ENCODE peak calls at places on chromosomes 2 and 18, in four cellular contexts. P is K562, I is H1, Y is GM12878. B is an unnamed sample.

GRCh38 chr2:148244593-148245292 is 223.9 kb downstream of the MBD5 start:
- DNase-seq in P (no peak), I (no peak), Y (no peak), B (no peak)

GRCh38 chr2:2147024-2147900 is 183.8 kb downstream of the MYT1L start:
- DNase-seq in P (no peak), I (no peak), Y (no peak), B (no peak)

GRCh38 chr2:172698041-172698863 is 37.4 kb upstream of the RAPGEF4 start:
- DNase-seq in P (no peak), I (no peak), Y (peak; percentile 26), B (peak; percentile 67)

GRCh38 chr2:28869494-28870145 is 489 bp downstream of the TRMT61B start:
- DNase-seq in P (no peak), I (no peak), Y (no peak), B (no peak)

GRCh38 chr2:53234548-53234903 is 533.1 kb upstream of the CHAC2 start:
- DNase-seq in P (no peak), I (peak; percentile 10), Y (no peak), B (no peak)

GRCh38 chr2:100924122-100924519 is 78.0 kb upstream of the RPL31 start:
- DNase-seq in P (no peak), I (no peak), Y (no peak), B (no peak)

GRCh38 chr18:70182548-70182947 is 22.9 kb downstream of the RTTN start:
- DNase-seq in P (no peak), I (no peak), Y (no peak), B (no peak)

GRCh38 chr2:60531638-60532216 is 21.7 kb downstream of the BCL11A start:
- DNase-seq in P (no peak), I (no peak), Y (no peak), B (no peak)

GRCh38 chr2:113291191-113291590 is 12.5 kb upstream of the PAX8 start:
- DNase-seq in P (no peak), I (no peak), Y (no peak), B (no peak)

GRCh38 chr2:181683518-181684453 is 3.5 kb upstream of the NEUROD1 start:
- DNase-seq in P (peak; percentile 21), I (peak; percentile 47), Y (no peak), B (peak; percentile 16)

GRCh38 chr2:220353897-220354296 is 726.5 kb downstream of the SLC4A3 start:
- DNase-seq in P (no peak), I (no peak), Y (no peak), B (no peak)

GRCh38 chr2:168490015-168490874 is 34.2 kb downstream of the CERS6 start:
- DNase-seq in P (no peak), I (no peak), Y (peak; percentile 92), B (no peak)

GRCh38 chr18:57973889-57974288 is 70.1 kb upstream of the NEDD4L start:
- DNase-seq in P (no peak), I (no peak), Y (no peak), B (no peak)

GRCh38 chr2:96800762-96801463 is 15.2 kb upstream of the CNNM3 start:
- DNase-seq in P (peak; percentile 68), I (peak; percentile 56), Y (no peak), B (no peak)

GRCh38 chr18:45874501-45875184 is 49.2 kb downstream of the SIGLEC15 start:
- DNase-seq in P (no peak), I (no peak), Y (peak; percentile 92), B (no peak)

GRCh38 chr2:18378020-18378653 is 182.3 kb downstream of the RDH14 start:
- DNase-seq in P (peak; percentile 57), I (no peak), Y (no peak), B (peak; percentile 19)

GRCh38 chr2:33484042-33484621 is 7.7 kb downstream of the RASGRP3 start:
- DNase-seq in P (no peak), I (no peak), Y (no peak), B (no peak)

GRCh38 chr2:46077522-46078062 is 219.6 kb upstream of the EPAS1 start:
- DNase-seq in P (no peak), I (no peak), Y (no peak), B (no peak)

GRCh38 chr2:193966590-193966989 is 1690.4 kb upstream of the SLC39A10 start:
- DNase-seq in P (no peak), I (no peak), Y (no peak), B (peak; percentile 41)

GRCh38 chr2:45382744-45383143 is 228.3 kb downstream of the SRBD1 start:
- DNase-seq in P (no peak), I (no peak), Y (no peak), B (no peak)

GRCh38 chr2:27096748-27097297 is 10.3 kb downstream of the KHK start:
- DNase-seq in P (no peak), I (no peak), Y (no peak), B (no peak)

GRCh38 chr2:27094353-27094984 is 7.9 kb downstream of the KHK start:
- DNase-seq in P (no peak), I (no peak), Y (no peak), B (no peak)

GRCh38 chr2:27097341-27097740 is 10.8 kb downstream of the KHK start:
- DNase-seq in P (no peak), I (no peak), Y (no peak), B (no peak)

GRCh38 chr2:27095427-27095744 is 8.8 kb downstream of the KHK start:
- DNase-seq in P (no peak), I (no peak), Y (no peak), B (no peak)

GRCh38 chr2:27095745-27096651 is 9.4 kb downstream of the KHK start:
- DNase-seq in P (peak; percentile 72), I (no peak), Y (no peak), B (no peak)
- TF ChIP-seq POLR2AphosphoS5 in P (no peak), I (no peak), Y (no peak), B (peak; percentile 22)

DNA sequence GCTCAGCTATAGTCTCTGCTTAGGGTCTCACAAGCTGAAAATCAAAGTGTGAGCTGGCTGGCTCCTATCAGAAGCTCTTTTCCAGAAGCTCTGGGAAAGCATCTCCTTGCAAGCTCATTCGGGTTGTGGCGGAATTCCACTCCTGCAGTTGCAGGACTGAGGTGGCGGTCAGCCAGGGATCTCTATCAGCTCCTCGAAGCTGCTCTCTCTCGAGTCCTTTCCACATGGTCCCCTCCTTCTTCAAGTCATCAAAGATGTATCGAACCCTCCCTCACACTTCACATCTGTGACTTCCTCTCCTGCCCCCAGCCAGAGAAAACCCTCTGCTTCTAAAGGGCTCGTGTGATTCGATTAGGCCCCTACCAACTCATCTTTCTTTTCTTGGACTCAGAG is 141.7 kb downstream of the ZFP36L2 start:
- DNase-seq in P (peak; percentile 21), I (no peak), Y (no peak), B (no peak)
- H3K4me1 ChIP-seq in P (peaks cover 28% of the 10 kb centered on the region), I (peaks cover 5% of the 10 kb centered on the region), Y (no peaks in the 10 kb centered on the region), B (peaks cover 18% of the 10 kb centered on the region)

GRCh38 chr2:74529357-74530238 is at the start of the genes AUP1 and HTRA2:
- DNase-seq in P (peak; percentile 92), I (peak; percentile 95), Y (peak; percentile 96), B (peak; percentile 98)

GRCh38 chr2:74528600-74529356 is 728 bp downstream of the AUP1 start:
- DNase-seq in P (peak; percentile 32), I (no peak), Y (no peak), B (no peak)

GRCh38 chr2:74525717-74526648 is at the start of gene DQX1:
- DNase-seq in P (no peak), I (no peak), Y (peak; percentile 49), B (no peak)

GRCh38 chr2:74526649-74527230 is 709 bp upstream of the DQX1 start:
- DNase-seq in P (no peak), I (no peak), Y (no peak), B (no peak)

GRCh38 chr2:74527741-74528140 is 1.7 kb upstream of the DQX1 start:
- DNase-seq in P (no peak), I (no peak), Y (no peak), B (no peak)
- TF ChIP-seq EGR1 in P (no peak), I (no peak), Y (no peak), B (no peak)

DNA sequence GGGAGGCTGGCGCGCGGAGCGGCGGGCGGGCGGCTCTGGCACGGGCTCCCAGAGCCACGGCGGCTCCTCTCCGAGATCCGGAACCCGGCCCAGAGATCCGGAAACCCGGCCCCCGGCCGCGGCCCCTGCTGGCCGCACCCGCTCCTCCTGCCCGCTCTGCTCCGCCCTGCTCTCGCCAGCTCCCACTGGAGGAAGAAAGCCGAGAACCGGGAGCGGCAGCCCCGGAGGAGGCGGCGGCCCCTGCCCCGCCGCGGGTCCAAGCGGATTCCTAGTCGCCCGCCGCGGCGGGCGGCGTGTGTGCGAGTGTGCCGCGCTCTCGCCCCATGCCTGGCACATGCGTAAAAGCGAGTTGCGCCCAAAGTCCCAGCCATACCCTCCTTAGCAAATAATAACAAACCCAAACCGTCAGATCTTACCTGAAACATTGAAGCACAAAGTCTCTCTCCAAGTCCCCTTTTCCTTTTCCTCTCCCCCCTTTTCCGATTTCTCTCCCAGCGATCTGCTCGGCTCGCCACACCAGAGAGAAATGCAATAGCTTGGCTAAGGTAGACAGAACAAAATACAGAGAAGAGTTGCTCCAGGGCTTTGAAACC is 108.7 kb upstream of the KCTD1 start:
- DNase-seq in P (no peak), I (no peak), Y (no peak), B (no peak)
- TF ChIP-seq POLR2AphosphoS5 in P (no peak), I (no peak), Y (no peak), B (no peak)

GRCh38 chr2:230614913-230615332 is 97.7 kb upstream of the CAB39 start:
- DNase-seq in P (no peak), I (no peak), Y (peak; percentile 85), B (no peak)

GRCh38 chr2:230619471-230619870 is 93.2 kb upstream of the CAB39 start:
- DNase-seq in P (no peak), I (no peak), Y (no peak), B (no peak)

DNA sequence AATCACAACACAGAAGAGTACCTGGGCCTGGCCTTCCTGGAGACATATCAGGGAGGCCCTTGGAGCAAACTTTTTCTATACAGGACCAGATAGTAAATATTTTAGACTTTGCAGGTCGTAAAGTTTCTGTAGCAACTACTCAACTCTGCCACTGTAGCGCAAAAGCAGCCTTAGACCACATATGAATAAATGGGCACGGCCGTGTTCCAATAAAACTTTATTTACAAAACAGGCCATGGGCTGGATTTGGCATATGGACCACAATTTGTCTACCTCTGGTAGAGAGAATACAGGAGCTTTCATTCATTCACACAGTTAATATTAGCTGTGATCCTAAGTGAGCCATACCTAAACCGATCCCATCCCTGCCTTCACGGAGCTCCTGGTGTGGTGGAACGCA is 98.6 kb upstream of the CAB39 start:
- DNase-seq in P (no peak), I (no peak), Y (no peak), B (no peak)
- H3K4me1 ChIP-seq in P (no peaks in the 10 kb centered on the region), I (no peaks in the 10 kb centered on the region), Y (peaks cover 22% of the 10 kb centered on the region), B (peaks cover 27% of the 10 kb centered on the region)

GRCh38 chr18:38790303-38790702 is 1224.7 kb upstream of the CELF4 start:
- DNase-seq in P (no peak), I (peak; percentile 7), Y (no peak), B (no peak)
- TF ChIP-seq EGR1 in P (no peak), I (no peak), Y (no peak), B (no peak)

GRCh38 chr2:3605013-3605961 is 10.4 kb downstream of the COLEC11 start:
- DNase-seq in P (peak; percentile 89), I (no peak), Y (no peak), B (peak; percentile 82)
- TF ChIP-seq POLR2AphosphoS5 in P (no peak), I (no peak), Y (no peak), B (peak; percentile 64)

DNA sequence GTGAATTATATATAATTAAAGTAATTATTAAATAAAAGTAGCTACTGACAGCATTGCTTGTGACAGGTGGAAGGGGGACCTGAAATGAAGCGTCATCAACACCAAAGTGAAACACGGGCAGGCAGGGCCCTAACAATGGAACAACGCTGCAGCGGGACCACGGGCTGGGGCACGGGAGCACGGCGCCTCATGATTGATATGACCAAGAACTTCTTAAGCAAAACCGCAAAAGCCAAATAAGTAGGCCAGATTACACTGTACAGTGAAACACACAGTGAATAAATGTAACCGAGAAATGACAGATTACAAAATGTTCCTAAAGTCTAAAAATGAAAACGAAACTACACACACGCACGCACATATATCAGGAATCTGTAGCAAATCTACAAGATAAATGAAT is 81.4 kb downstream of the SNTG2 start:
- DNase-seq in P (no peak), I (no peak), Y (no peak), B (no peak)
- H3K4me1 ChIP-seq in P (no peaks in the 10 kb centered on the region), I (peaks cover 6% of the 10 kb centered on the region), Y (no peaks in the 10 kb centered on the region), B (no peaks in the 10 kb centered on the region)